ENCODE peak calls at places on chromosomes 11 and 22, in four cellular contexts. One of them, this sample, is unnamed.

GRCh38 chr22:17627961-17628303 is 617 bp downstream of the ATP6V1E1 start:
- DNase-seq in fibroblast of pulmonary artery: no peak
- DNase-seq in suprapubic skin: no peak
- DNase-seq in hepatocyte: no peak
- DNase-seq in this sample: no peak

GRCh38 chr22:37676691-37677627 is 1.5 kb downstream of the LGALS1 start:
- DNase-seq in fibroblast of pulmonary artery: peak
- DNase-seq in suprapubic skin: peak
- DNase-seq in hepatocyte: peak
- DNase-seq in this sample: peak

GRCh38 chr22:25113316-25113721 is 86.3 kb upstream of the CRYBB3 start:
- DNase-seq in fibroblast of pulmonary artery: no peak
- DNase-seq in suprapubic skin: no peak
- DNase-seq in hepatocyte: peak
- DNase-seq in this sample: no peak

GRCh38 chr22:49087163-49087562 is 740.5 kb downstream of the BRD1 start:
- DNase-seq in suprapubic skin: no peak
- DNase-seq in hepatocyte: peak
- DNase-seq in fibroblast of pulmonary artery: no peak
- DNase-seq in this sample: no peak

GRCh38 chr11:23206736-23207336 is 346.6 kb upstream of the CCDC179 start:
- DNase-seq in suprapubic skin: no peak
- DNase-seq in fibroblast of pulmonary artery: peak
- DNase-seq in hepatocyte: no peak
- DNase-seq in this sample: no peak

GRCh38 chr11:17978553-17979287 is 34.1 kb downstream of the SERGEF start:
- DNase-seq in suprapubic skin: no peak
- DNase-seq in fibroblast of pulmonary artery: peak
- DNase-seq in hepatocyte: peak
- DNase-seq in this sample: no peak

GRCh38 chr11:72227316-72228228 is 3.0 kb downstream of the INPPL1 start:
- DNase-seq in hepatocyte: peak
- DNase-seq in suprapubic skin: peak
- DNase-seq in fibroblast of pulmonary artery: no peak
- DNase-seq in this sample: no peak

GRCh38 chr11:117097567-117098268 is 510 bp downstream of the SIK3 start:
- DNase-seq in hepatocyte: peak
- DNase-seq in suprapubic skin: peak
- DNase-seq in fibroblast of pulmonary artery: no peak
- DNase-seq in this sample: no peak

GRCh38 chr11:126809514-126810289 is 190.9 kb downstream of the KIRREL3 start:
- DNase-seq in fibroblast of pulmonary artery: no peak
- DNase-seq in suprapubic skin: no peak
- DNase-seq in hepatocyte: no peak
- DNase-seq in this sample: no peak

GRCh38 chr22:36386351-36386899 is 1.3 kb downstream of the MYH9 start:
- DNase-seq in fibroblast of pulmonary artery: no peak
- DNase-seq in hepatocyte: peak
- DNase-seq in suprapubic skin: no peak
- DNase-seq in this sample: no peak

GRCh38 chr11:47305734-47306483 is 36.0 kb downstream of the MADD start:
- DNase-seq in fibroblast of pulmonary artery: no peak
- DNase-seq in hepatocyte: no peak
- DNase-seq in suprapubic skin: no peak
- DNase-seq in this sample: no peak

GRCh38 chr11:62489204-62489603 is 57.4 kb downstream of the AHNAK start:
- DNase-seq in fibroblast of pulmonary artery: no peak
- DNase-seq in hepatocyte: no peak
- DNase-seq in suprapubic skin: no peak
- DNase-seq in this sample: no peak

GRCh38 chr11:59102259-59102765 is 4.7 kb upstream of the FAM111B start:
- DNase-seq in suprapubic skin: peak
- DNase-seq in fibroblast of pulmonary artery: peak
- DNase-seq in hepatocyte: peak
- DNase-seq in this sample: peak

GRCh38 chr11:89504270-89504669 is 13.1 kb upstream of the NOX4 start:
- DNase-seq in fibroblast of pulmonary artery: no peak
- DNase-seq in hepatocyte: no peak
- DNase-seq in suprapubic skin: no peak
- DNase-seq in this sample: no peak

GRCh38 chr11:83545911-83546310 is 259.7 kb upstream of the CCDC90B start:
- DNase-seq in hepatocyte: no peak
- DNase-seq in fibroblast of pulmonary artery: no peak
- DNase-seq in suprapubic skin: no peak
- DNase-seq in this sample: no peak

GRCh38 chr11:45400594-45400993 is 114.5 kb upstream of the SYT13 start:
- DNase-seq in suprapubic skin: peak
- DNase-seq in fibroblast of pulmonary artery: peak
- DNase-seq in hepatocyte: no peak
- DNase-seq in this sample: no peak

GRCh38 chr11:119728226-119728626 is 774 bp downstream of the NECTIN1 start:
- DNase-seq in fibroblast of pulmonary artery: peak
- DNase-seq in suprapubic skin: no peak
- DNase-seq in hepatocyte: no peak
- DNase-seq in this sample: no peak

GRCh38 chr22:17237031-17237668 is 17.9 kb upstream of the ADA2 start:
- DNase-seq in fibroblast of pulmonary artery: no peak
- DNase-seq in hepatocyte: no peak
- DNase-seq in suprapubic skin: no peak
- DNase-seq in this sample: peak

GRCh38 chr11:35918716-35919115 is 25.1 kb upstream of the LDLRAD3 start:
- DNase-seq in fibroblast of pulmonary artery: no peak
- DNase-seq in hepatocyte: no peak
- DNase-seq in suprapubic skin: no peak
- DNase-seq in this sample: no peak

GRCh38 chr11:8203980-8204379 is 35.2 kb upstream of the RIC3 start:
- DNase-seq in hepatocyte: no peak
- DNase-seq in fibroblast of pulmonary artery: no peak
- DNase-seq in suprapubic skin: no peak
- DNase-seq in this sample: no peak

GRCh38 chr11:18064450-18065048 is 18.5 kb upstream of the TPH1 start:
- DNase-seq in fibroblast of pulmonary artery: no peak
- DNase-seq in suprapubic skin: no peak
- DNase-seq in hepatocyte: no peak
- DNase-seq in this sample: no peak

GRCh38 chr11:81033779-81034550 is 1593.1 kb upstream of the TENM4 start:
- DNase-seq in hepatocyte: no peak
- DNase-seq in suprapubic skin: no peak
- DNase-seq in fibroblast of pulmonary artery: no peak
- DNase-seq in this sample: no peak

GRCh38 chr22:50267591-50268390 is 2.4 kb downstream of the MAPK11 start:
- DNase-seq in suprapubic skin: no peak
- DNase-seq in fibroblast of pulmonary artery: peak
- DNase-seq in hepatocyte: peak
- DNase-seq in this sample: no peak

GRCh38 chr11:21814169-21814568 is 378.7 kb upstream of the ANO5 start:
- DNase-seq in suprapubic skin: no peak
- DNase-seq in hepatocyte: peak
- DNase-seq in fibroblast of pulmonary artery: peak
- DNase-seq in this sample: no peak

GRCh38 chr22:39938509-39938908 is 21.7 kb upstream of the TMA7B start:
- DNase-seq in hepatocyte: no peak
- DNase-seq in suprapubic skin: no peak
- DNase-seq in fibroblast of pulmonary artery: no peak
- DNase-seq in this sample: no peak

GRCh38 chr11:78140392-78141077 is 1.1 kb upstream of the ALG8 start:
- DNase-seq in fibroblast of pulmonary artery: no peak
- DNase-seq in suprapubic skin: no peak
- DNase-seq in hepatocyte: no peak
- DNase-seq in this sample: no peak

GRCh38 chr22:27139935-27140493 is 482.6 kb downstream of the MIAT start:
- DNase-seq in hepatocyte: peak
- DNase-seq in fibroblast of pulmonary artery: peak
- DNase-seq in suprapubic skin: no peak
- DNase-seq in this sample: no peak

GRCh38 chr22:28142361-28142801 is 223.3 kb upstream of the PITPNB start:
- DNase-seq in suprapubic skin: no peak
- DNase-seq in hepatocyte: peak
- DNase-seq in fibroblast of pulmonary artery: peak
- DNase-seq in this sample: no peak

GRCh38 chr11:11514246-11514645 is 107.6 kb downstream of the GALNT18 start:
- DNase-seq in fibroblast of pulmonary artery: no peak
- DNase-seq in hepatocyte: no peak
- DNase-seq in suprapubic skin: no peak
- DNase-seq in this sample: no peak

GRCh38 chr11:122319842-122320555 is 204.0 kb upstream of the BLID start:
- DNase-seq in suprapubic skin: no peak
- DNase-seq in hepatocyte: no peak
- DNase-seq in fibroblast of pulmonary artery: no peak
- DNase-seq in this sample: no peak

GRCh38 chr22:19568337-19569311 is 44.4 kb upstream of the CLDN5 start:
- DNase-seq in hepatocyte: no peak
- DNase-seq in fibroblast of pulmonary artery: peak
- DNase-seq in suprapubic skin: no peak
- DNase-seq in this sample: no peak

GRCh38 chr11:3861698-3862097 is 6.2 kb downstream of the STIM1 start:
- DNase-seq in hepatocyte: no peak
- DNase-seq in suprapubic skin: no peak
- DNase-seq in fibroblast of pulmonary artery: peak
- DNase-seq in this sample: no peak

GRCh38 chr11:60767388-60767811 is 10.7 kb downstream of the MS4A15 start:
- DNase-seq in fibroblast of pulmonary artery: no peak
- DNase-seq in suprapubic skin: no peak
- DNase-seq in hepatocyte: no peak
- DNase-seq in this sample: no peak

DNA sequence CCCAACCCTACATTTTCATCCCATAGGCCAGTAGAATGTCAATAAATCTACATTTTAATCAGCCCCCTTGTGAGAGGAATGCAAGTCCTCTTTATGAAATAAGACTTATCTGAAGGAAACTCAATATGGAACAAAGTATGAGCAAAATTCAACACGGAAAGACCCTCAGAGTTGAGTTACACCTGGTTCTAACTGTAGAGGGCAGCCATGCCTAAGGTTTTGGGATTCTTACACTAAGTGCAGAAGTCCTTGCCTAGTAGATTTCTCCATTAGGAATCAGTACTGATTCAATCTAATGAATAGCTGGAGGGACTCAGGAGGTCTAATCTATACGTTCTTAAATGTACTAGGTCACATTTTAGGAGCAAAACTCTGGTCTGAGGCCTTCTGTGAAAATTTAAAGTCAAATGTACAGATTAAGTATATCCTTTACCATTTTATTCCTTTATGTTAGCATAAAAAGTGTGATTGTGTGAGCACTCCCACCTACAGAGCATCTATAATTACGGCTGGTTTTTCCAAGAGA is 904.5 kb downstream of the DLG2 start:
- DNase-seq in fibroblast of pulmonary artery: no peak
- DNase-seq in hepatocyte: no peak
- DNase-seq in suprapubic skin: no peak
- DNase-seq in this sample: no peak
- TF ChIP-seq CTCF in fibroblast of pulmonary artery: no peak
- TF ChIP-seq CTCF in hepatocyte: no peak
- TF ChIP-seq CTCF in suprapubic skin: no peak
- TF ChIP-seq CTCF in this sample: no peak

GRCh38 chr11:103735497-103736032 is 300.9 kb upstream of the DDI1 start:
- DNase-seq in fibroblast of pulmonary artery: no peak
- DNase-seq in hepatocyte: no peak
- DNase-seq in suprapubic skin: no peak
- DNase-seq in this sample: no peak

GRCh38 chr11:103736323-103736722 is 300.1 kb upstream of the DDI1 start:
- DNase-seq in hepatocyte: no peak
- DNase-seq in suprapubic skin: no peak
- DNase-seq in fibroblast of pulmonary artery: no peak
- DNase-seq in this sample: no peak

GRCh38 chr11:103736986-103737622 is 299.3 kb upstream of the DDI1 start:
- DNase-seq in hepatocyte: no peak
- DNase-seq in suprapubic skin: no peak
- DNase-seq in fibroblast of pulmonary artery: no peak
- DNase-seq in this sample: no peak

GRCh38 chr11:103733889-103734288 is 302.6 kb upstream of the DDI1 start:
- DNase-seq in fibroblast of pulmonary artery: no peak
- DNase-seq in suprapubic skin: no peak
- DNase-seq in hepatocyte: no peak
- DNase-seq in this sample: no peak

GRCh38 chr11:103737791-103738190 is 298.6 kb upstream of the DDI1 start:
- DNase-seq in suprapubic skin: no peak
- DNase-seq in hepatocyte: no peak
- DNase-seq in fibroblast of pulmonary artery: no peak
- DNase-seq in this sample: no peak
- H3K4me3 ChIP-seq in suprapubic skin: no peak
- H3K4me3 ChIP-seq in hepatocyte: no peak
- H3K4me3 ChIP-seq in fibroblast of pulmonary artery: no peak
- H3K4me3 ChIP-seq in this sample: no peak

DNA sequence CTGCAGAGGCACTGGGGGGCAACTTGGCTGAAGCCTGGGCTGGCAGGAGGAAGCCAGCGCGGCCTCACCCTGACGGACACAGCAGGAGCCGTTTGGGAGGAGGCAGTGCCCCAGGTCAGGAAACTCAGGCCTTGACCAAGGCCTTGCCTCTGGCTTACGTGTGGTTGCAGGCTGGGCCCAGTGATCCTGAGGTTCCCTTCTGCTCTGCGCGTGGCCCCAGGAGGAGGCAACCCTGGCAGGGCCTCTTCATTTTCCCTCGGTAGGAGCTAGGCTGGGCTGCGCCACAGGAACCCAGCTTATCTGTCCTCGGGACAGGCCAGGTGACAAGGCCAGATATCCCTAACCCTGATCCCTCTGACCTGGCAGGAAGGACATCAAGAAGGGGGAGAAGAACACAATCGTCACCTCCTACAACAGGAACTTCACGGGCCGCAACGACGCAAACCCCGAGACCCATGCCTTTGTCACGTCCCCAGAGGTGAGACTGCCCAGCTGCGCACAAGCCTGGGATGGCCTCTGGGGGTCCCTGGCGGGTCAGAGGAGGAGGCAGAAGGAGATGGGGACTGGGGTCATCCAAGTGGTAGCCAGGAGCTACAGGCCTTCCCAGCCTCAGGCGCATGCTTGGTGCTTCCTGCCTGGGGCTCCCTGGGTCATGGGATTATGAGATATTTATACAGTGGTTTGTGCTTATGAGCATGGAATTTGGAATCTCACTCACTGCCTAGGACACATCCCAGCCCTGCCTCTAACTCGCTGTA is 20.6 kb downstream of the POLR3H start:
- DNase-seq in fibroblast of pulmonary artery: peak
- DNase-seq in suprapubic skin: no peak
- DNase-seq in hepatocyte: no peak
- DNase-seq in this sample: no peak
- TF ChIP-seq CTCF in fibroblast of pulmonary artery: no peak
- TF ChIP-seq CTCF in suprapubic skin: no peak
- TF ChIP-seq CTCF in hepatocyte: no peak
- TF ChIP-seq CTCF in this sample: no peak

GRCh38 chr11:9762531-9762930 is 98.7 kb downstream of the SWAP70 start:
- DNase-seq in hepatocyte: no peak
- DNase-seq in suprapubic skin: no peak
- DNase-seq in fibroblast of pulmonary artery: no peak
- DNase-seq in this sample: no peak
- H3K4me3 ChIP-seq in hepatocyte: no peak
- H3K4me3 ChIP-seq in suprapubic skin: no peak
- H3K4me3 ChIP-seq in fibroblast of pulmonary artery: no peak
- H3K4me3 ChIP-seq in this sample: no peak

This sample was measured in GM12864.